ENCODE peak calls at places on chromosomes 12 and 14, in ten cellular contexts. Y, G, P, S, H, R, T, O, F and I are unnamed samples.

GRCh38 chr12:110367209-110367864 is 36.2 kb downstream of the ANAPC7 start:
- DNase-seq in T (no peak), S (no peak), O (no peak), P (no peak), R (no peak), F (no peak), H (peak; percentile 18), Y (no peak), G (peak; percentile 13), I (no peak)

GRCh38 chr12:90038290-90038689 is 329.7 kb upstream of the ATP2B1 start:
- DNase-seq in T (no peak), Y (no peak), R (no peak), H (no peak), S (no peak), P (no peak), F (no peak), O (no peak), G (no peak), I (no peak)

GRCh38 chr14:72169521-72169920 is 237.3 kb downstream of the RGS6 start:
- DNase-seq in Y (no peak), G (no peak), S (peak; percentile 4), T (no peak), F (no peak), O (no peak), R (no peak), H (no peak), P (no peak), I (no peak)

GRCh38 chr14:74596747-74597456 is 15.1 kb downstream of the LTBP2 start:
- DNase-seq in T (no peak), G (no peak), R (no peak), Y (no peak), H (peak; percentile 94), F (no peak), S (no peak), O (no peak), P (no peak), I (no peak)

GRCh38 chr14:68278568-68279436 is 459.2 kb downstream of the RAD51B start:
- DNase-seq in H (peak; percentile 45), T (peak; percentile 30), F (no peak), Y (no peak), O (no peak), G (no peak), P (no peak), R (no peak), S (peak; percentile 27), I (no peak)

GRCh38 chr14:73759183-73759713 is 45.1 kb upstream of the PNMA1 start:
- DNase-seq in R (peak; percentile 69), O (no peak), P (peak; percentile 48), S (peak; percentile 58), Y (peak; percentile 65), T (no peak), F (no peak), H (peak; percentile 62), G (peak; percentile 68), I (no peak)

GRCh38 chr12:104680070-104680469 is 223.3 kb downstream of the CHST11 start:
- DNase-seq in F (no peak), R (no peak), S (no peak), G (peak; percentile 23), T (no peak), H (no peak), O (no peak), P (no peak), Y (no peak), I (no peak)

GRCh38 chr14:51236314-51236713 is 3.7 kb upstream of the TMX1 start:
- DNase-seq in T (peak; percentile 60), F (no peak), R (no peak), S (no peak), O (no peak), P (no peak), H (peak; percentile 39), Y (no peak), G (no peak), I (no peak)

GRCh38 chr12:95857151-95857550 is 1.6 kb upstream of the SNRPF start:
- DNase-seq in G (no peak), T (no peak), F (peak; percentile 59), P (no peak), R (no peak), O (no peak), Y (no peak), H (no peak), S (no peak), I (no peak)

GRCh38 chr12:95857799-95858198 is 953 bp upstream of the SNRPF start:
- DNase-seq in P (no peak), T (no peak), H (no peak), O (no peak), F (no peak), S (no peak), Y (no peak), R (no peak), G (peak; percentile 39), I (no peak)

GRCh38 chr12:95859344-95859816 is 628 bp downstream of the SNRPF start:
- DNase-seq in G (peak; percentile 46), Y (no peak), F (no peak), P (no peak), S (no peak), O (no peak), T (peak; percentile 50), H (peak; percentile 19), R (no peak), I (no peak)

GRCh38 chr12:95859947-95860850 is 1.4 kb downstream of the SNRPF start:
- DNase-seq in T (peak; percentile 4), P (no peak), H (no peak), O (no peak), F (no peak), S (no peak), R (no peak), Y (no peak), G (no peak), I (no peak)

DNA sequence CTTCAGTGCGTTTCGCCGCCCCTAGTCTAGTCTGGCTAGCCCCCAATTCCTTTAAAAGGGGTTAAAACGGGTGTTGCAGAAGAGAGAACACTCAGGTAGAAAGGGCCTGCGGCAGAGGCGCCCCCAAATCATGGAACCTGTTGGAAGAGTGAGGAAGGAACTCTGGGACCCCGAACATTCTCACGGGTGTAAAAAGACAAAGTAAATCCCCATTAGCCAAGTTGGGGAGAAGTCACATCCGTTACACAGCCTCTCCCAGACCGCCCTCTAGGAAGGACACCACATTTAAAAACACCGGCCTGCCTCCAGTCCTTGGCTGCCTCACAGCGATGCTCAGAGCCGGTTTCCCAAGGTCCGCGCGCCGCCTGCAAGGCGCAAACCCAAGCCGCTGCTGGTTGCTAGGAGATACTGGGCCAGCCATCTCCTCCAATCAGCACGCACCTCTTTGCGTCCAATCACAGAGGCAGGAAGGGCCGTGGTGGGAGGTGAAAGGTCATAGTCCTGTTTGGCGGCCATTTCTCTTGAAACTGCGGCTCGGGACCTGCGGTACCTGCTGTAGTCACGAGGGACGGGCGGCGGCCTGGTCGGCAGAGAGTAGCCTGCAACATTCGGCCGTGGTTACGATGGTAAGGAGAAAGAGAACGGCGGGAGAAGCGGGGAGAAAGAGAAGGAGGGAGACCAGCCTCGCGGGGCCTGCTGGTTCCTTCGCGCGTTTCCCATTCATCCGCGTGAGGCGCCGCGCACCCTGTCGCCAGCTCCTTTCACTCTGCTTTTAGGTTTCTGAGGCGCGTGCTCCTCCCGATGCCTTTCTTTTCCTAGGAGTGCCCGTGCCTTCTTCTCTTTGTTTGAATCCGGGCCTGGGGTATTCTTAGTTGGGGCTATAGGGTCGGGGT is at the start of gene SNRPF:
- DNase-seq in H (peak; percentile 98), Y (peak; percentile 98), P (peak; percentile 94), R (peak; percentile 91), F (peak; percentile 99), S (peak; percentile 97), O (peak; percentile 90), T (peak; percentile 97), G (peak; percentile 98), I (peak; percentile 96)
- TF ChIP-seq CTCF in H (peak; percentile 12), Y (no peak), P (no peak), R (no peak), F (no peak), S (no peak), O (no peak), T (no peak), G (peak; percentile 13), I (peak; percentile 17)

GRCh38 chr12:96402061-96402460 is 1.8 kb upstream of the CDK17 start:
- DNase-seq in F (peak; percentile 53), H (no peak), G (peak; percentile 51), O (no peak), S (no peak), R (no peak), P (no peak), Y (no peak), T (no peak), I (no peak)

GRCh38 chr12:96400631-96401060 is 407 bp upstream of the CDK17 start:
- DNase-seq in S (no peak), O (no peak), R (no peak), Y (no peak), F (no peak), G (no peak), P (no peak), H (peak; percentile 61), T (peak; percentile 45), I (no peak)

GRCh38 chr12:96399081-96399918 is 939 bp downstream of the CDK17 start:
- DNase-seq in Y (peak; percentile 58), S (peak; percentile 69), H (peak; percentile 85), F (peak; percentile 52), R (peak; percentile 79), O (no peak), T (peak; percentile 61), P (peak; percentile 57), G (peak; percentile 82), I (no peak)

GRCh38 chr12:96399919-96400630 is at the start of gene CDK17:
- DNase-seq in G (peak; percentile 91), P (peak; percentile 88), R (peak; percentile 83), T (peak; percentile 80), Y (peak; percentile 80), S (peak; percentile 88), H (peak; percentile 91), O (no peak), F (peak; percentile 78), I (no peak)

GRCh38 chr12:96401061-96401871 is 1.0 kb upstream of the CDK17 start:
- DNase-seq in G (peak; percentile 4), Y (no peak), H (peak; percentile 92), S (peak; percentile 9), O (no peak), P (peak; percentile 8), T (peak; percentile 69), R (no peak), F (no peak), I (no peak)
- TF ChIP-seq CTCF in G (peak; percentile 37), Y (peak; percentile 29), H (peak; percentile 46), S (peak; percentile 16), O (peak; percentile 36), P (no peak), T (peak; percentile 34), R (peak; percentile 35), F (peak; percentile 40), I (peak; percentile 12)

DNA sequence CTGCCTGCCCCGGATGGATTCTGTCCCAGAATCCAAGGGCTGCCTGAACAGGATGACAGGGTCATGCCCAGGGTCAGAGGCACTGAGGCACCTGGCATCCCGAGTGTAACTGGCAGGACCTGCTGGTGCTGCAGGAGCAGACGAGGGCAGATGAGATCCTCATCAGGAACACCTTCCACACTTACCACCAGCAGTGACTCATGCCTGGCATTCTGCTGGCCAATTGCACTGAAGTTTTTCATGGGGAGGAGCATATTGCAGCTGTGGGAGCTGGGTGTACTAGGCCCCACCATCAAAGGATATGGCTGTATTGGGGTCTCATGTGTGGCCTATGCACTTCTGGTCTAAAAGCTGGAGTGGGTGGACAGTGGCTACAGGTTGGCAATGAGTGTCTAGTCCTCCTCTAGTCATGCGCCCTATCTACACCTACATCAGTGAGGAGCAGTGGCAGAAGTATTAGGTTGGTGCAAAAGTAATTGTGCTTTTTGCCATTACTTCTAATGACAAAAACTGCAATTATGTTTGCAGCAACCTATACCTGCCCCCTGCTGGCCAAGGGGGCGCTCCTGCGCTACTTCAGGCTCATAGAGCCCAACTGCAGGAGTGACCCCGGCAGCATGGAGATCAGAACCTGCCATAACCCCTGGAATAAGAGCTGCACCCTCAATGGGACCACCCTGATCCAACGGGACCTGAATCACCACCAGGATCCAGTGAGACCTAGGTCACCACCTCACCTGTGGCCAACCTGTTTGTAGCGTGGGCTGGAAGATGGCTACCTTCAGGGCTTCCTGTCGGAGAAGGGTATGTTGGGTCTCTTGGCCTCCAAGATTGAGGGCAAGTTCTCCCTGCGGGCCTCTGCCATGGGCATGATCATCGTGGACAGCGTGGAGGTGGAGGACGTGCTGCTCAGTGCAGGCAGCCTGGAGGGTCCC is 8.0 kb upstream of the C12orf42 start:
- DNase-seq in S (no peak), R (peak; percentile 46), O (no peak), P (peak; percentile 71), Y (no peak), H (no peak), G (peak; percentile 57), F (peak; percentile 73), T (peak; percentile 76), I (peak; percentile 3)
- TF ChIP-seq CTCF in S (peak; percentile 23), R (peak; percentile 60), O (peak; percentile 11), P (peak; percentile 82), Y (peak; percentile 50), H (no peak), G (peak; percentile 64), F (peak; percentile 83), T (peak; percentile 30), I (peak; percentile 72)

DNA sequence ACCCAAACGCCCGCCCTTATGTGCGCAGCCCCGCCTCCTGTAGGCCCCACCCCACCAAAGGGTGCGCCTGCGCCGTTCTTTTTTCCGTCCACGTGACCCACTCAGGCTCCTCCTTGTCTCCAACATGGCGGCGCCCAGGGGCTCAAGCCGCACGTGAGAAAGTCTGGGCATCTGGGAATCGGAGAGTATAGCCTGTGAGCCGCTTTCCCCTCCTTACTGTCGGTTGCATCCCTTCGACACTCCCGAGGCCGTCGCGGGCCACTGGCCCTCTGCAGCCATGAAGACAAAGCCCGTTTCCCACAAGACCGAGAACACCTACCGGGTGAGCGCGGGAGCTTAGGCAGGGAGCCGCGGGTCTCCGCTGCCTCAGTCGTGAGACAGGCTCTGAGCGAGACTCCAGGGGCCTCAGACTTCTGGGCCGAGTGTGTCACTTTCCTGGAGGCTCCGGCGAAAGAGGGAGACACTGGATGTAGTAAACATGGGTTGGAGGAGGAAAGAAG is at the start of gene UTP20:
- DNase-seq in R (peak; percentile 94), H (peak; percentile 90), P (peak; percentile 93), T (peak; percentile 84), G (peak; percentile 95), S (peak; percentile 97), F (peak; percentile 94), O (peak; percentile 38), Y (peak; percentile 91), I (peak; percentile 68)
- TF ChIP-seq CTCF in R (no peak), H (no peak), P (no peak), T (no peak), G (no peak), S (no peak), F (no peak), O (no peak), Y (no peak), I (no peak)